ENCODE peak calls at places on chromosomes 5 and 9, in seven cellular contexts. One of them, this sample, is unnamed.

GRCh38 chr9:104961238-104961637 is 33.3 kb upstream of the ABCA1 start:
- DNase-seq in IMR-90: peak
- DNase-seq in renal cortical epithelial cell: peak
- DNase-seq in central memory CD4-positive, alpha-beta T cell: peak
- DNase-seq in T-helper 2 cell: peak
- DNase-seq in choroid plexus epithelial cell: peak
- DNase-seq in stimulated activated CD4-positive, alpha-beta T cell treated with anti-CD3 and anti-CD28 coated beads, Interleukin-4, amount 100 ng/mL, for 48 hours: peak
- DNase-seq in this sample: peak

GRCh38 chr5:164358531-164359259 is 853.3 kb downstream of the MAT2B start:
- DNase-seq in IMR-90: peak
- DNase-seq in renal cortical epithelial cell: no peak
- DNase-seq in central memory CD4-positive, alpha-beta T cell: no peak
- DNase-seq in T-helper 2 cell: no peak
- DNase-seq in choroid plexus epithelial cell: peak
- DNase-seq in stimulated activated CD4-positive, alpha-beta T cell treated with anti-CD3 and anti-CD28 coated beads, Interleukin-4, amount 100 ng/mL, for 48 hours: no peak
- DNase-seq in this sample: peak

GRCh38 chr5:143494162-143494561 is 90.7 kb upstream of the NR3C1 start:
- DNase-seq in IMR-90: peak
- DNase-seq in renal cortical epithelial cell: peak
- DNase-seq in central memory CD4-positive, alpha-beta T cell: no peak
- DNase-seq in T-helper 2 cell: no peak
- DNase-seq in choroid plexus epithelial cell: peak
- DNase-seq in stimulated activated CD4-positive, alpha-beta T cell treated with anti-CD3 and anti-CD28 coated beads, Interleukin-4, amount 100 ng/mL, for 48 hours: no peak
- DNase-seq in this sample: peak

GRCh38 chr5:115758356-115758755 is 58.1 kb downstream of the CDO1 start:
- DNase-seq in IMR-90: no peak
- DNase-seq in renal cortical epithelial cell: peak
- DNase-seq in central memory CD4-positive, alpha-beta T cell: no peak
- DNase-seq in T-helper 2 cell: no peak
- DNase-seq in choroid plexus epithelial cell: no peak
- DNase-seq in stimulated activated CD4-positive, alpha-beta T cell treated with anti-CD3 and anti-CD28 coated beads, Interleukin-4, amount 100 ng/mL, for 48 hours: no peak
- DNase-seq in this sample: peak

GRCh38 chr5:158822099-158822498 is 277.6 kb downstream of the EBF1 start:
- DNase-seq in IMR-90: no peak
- DNase-seq in renal cortical epithelial cell: no peak
- DNase-seq in central memory CD4-positive, alpha-beta T cell: no peak
- DNase-seq in T-helper 2 cell: no peak
- DNase-seq in choroid plexus epithelial cell: no peak
- DNase-seq in stimulated activated CD4-positive, alpha-beta T cell treated with anti-CD3 and anti-CD28 coated beads, Interleukin-4, amount 100 ng/mL, for 48 hours: no peak
- DNase-seq in this sample: no peak

GRCh38 chr5:38450627-38451371 is 105.6 kb downstream of the LIFR start:
- DNase-seq in IMR-90: peak
- DNase-seq in renal cortical epithelial cell: no peak
- DNase-seq in central memory CD4-positive, alpha-beta T cell: no peak
- DNase-seq in T-helper 2 cell: no peak
- DNase-seq in choroid plexus epithelial cell: no peak
- DNase-seq in stimulated activated CD4-positive, alpha-beta T cell treated with anti-CD3 and anti-CD28 coated beads, Interleukin-4, amount 100 ng/mL, for 48 hours: no peak
- DNase-seq in this sample: peak

GRCh38 chr5:143208781-143209510 is 194.5 kb downstream of the NR3C1 start:
- DNase-seq in IMR-90: peak
- DNase-seq in renal cortical epithelial cell: no peak
- DNase-seq in central memory CD4-positive, alpha-beta T cell: no peak
- DNase-seq in T-helper 2 cell: no peak
- DNase-seq in choroid plexus epithelial cell: no peak
- DNase-seq in stimulated activated CD4-positive, alpha-beta T cell treated with anti-CD3 and anti-CD28 coated beads, Interleukin-4, amount 100 ng/mL, for 48 hours: no peak
- DNase-seq in this sample: no peak

GRCh38 chr9:136189394-136190236 is 15.3 kb downstream of the LHX3 start:
- DNase-seq in IMR-90: no peak
- DNase-seq in renal cortical epithelial cell: peak
- DNase-seq in central memory CD4-positive, alpha-beta T cell: no peak
- DNase-seq in T-helper 2 cell: no peak
- DNase-seq in choroid plexus epithelial cell: no peak
- DNase-seq in stimulated activated CD4-positive, alpha-beta T cell treated with anti-CD3 and anti-CD28 coated beads, Interleukin-4, amount 100 ng/mL, for 48 hours: no peak
- DNase-seq in this sample: no peak

GRCh38 chr9:92501671-92502393 is 19.5 kb upstream of the ASPN start:
- DNase-seq in IMR-90: peak
- DNase-seq in renal cortical epithelial cell: peak
- DNase-seq in central memory CD4-positive, alpha-beta T cell: no peak
- DNase-seq in T-helper 2 cell: no peak
- DNase-seq in choroid plexus epithelial cell: peak
- DNase-seq in stimulated activated CD4-positive, alpha-beta T cell treated with anti-CD3 and anti-CD28 coated beads, Interleukin-4, amount 100 ng/mL, for 48 hours: peak
- DNase-seq in this sample: peak

GRCh38 chr5:133921899-133922468 is 46.4 kb downstream of the C5orf15 start:
- DNase-seq in IMR-90: no peak
- DNase-seq in renal cortical epithelial cell: peak
- DNase-seq in central memory CD4-positive, alpha-beta T cell: no peak
- DNase-seq in T-helper 2 cell: no peak
- DNase-seq in choroid plexus epithelial cell: no peak
- DNase-seq in stimulated activated CD4-positive, alpha-beta T cell treated with anti-CD3 and anti-CD28 coated beads, Interleukin-4, amount 100 ng/mL, for 48 hours: no peak
- DNase-seq in this sample: no peak

GRCh38 chr5:124839371-124839998 is 93.0 kb upstream of the ZNF608 start:
- DNase-seq in IMR-90: no peak
- DNase-seq in renal cortical epithelial cell: peak
- DNase-seq in central memory CD4-positive, alpha-beta T cell: no peak
- DNase-seq in T-helper 2 cell: no peak
- DNase-seq in choroid plexus epithelial cell: peak
- DNase-seq in stimulated activated CD4-positive, alpha-beta T cell treated with anti-CD3 and anti-CD28 coated beads, Interleukin-4, amount 100 ng/mL, for 48 hours: no peak
- DNase-seq in this sample: peak

GRCh38 chr9:110099236-110099741 is 108.7 kb downstream of the C9orf152 start:
- DNase-seq in IMR-90: peak
- DNase-seq in renal cortical epithelial cell: peak
- DNase-seq in central memory CD4-positive, alpha-beta T cell: no peak
- DNase-seq in T-helper 2 cell: no peak
- DNase-seq in choroid plexus epithelial cell: peak
- DNase-seq in stimulated activated CD4-positive, alpha-beta T cell treated with anti-CD3 and anti-CD28 coated beads, Interleukin-4, amount 100 ng/mL, for 48 hours: no peak
- DNase-seq in this sample: peak

GRCh38 chr5:83724001-83724400 is 3.3 kb upstream of the HAPLN1 start:
- DNase-seq in IMR-90: no peak
- DNase-seq in renal cortical epithelial cell: no peak
- DNase-seq in central memory CD4-positive, alpha-beta T cell: no peak
- DNase-seq in T-helper 2 cell: no peak
- DNase-seq in choroid plexus epithelial cell: peak
- DNase-seq in stimulated activated CD4-positive, alpha-beta T cell treated with anti-CD3 and anti-CD28 coated beads, Interleukin-4, amount 100 ng/mL, for 48 hours: no peak
- DNase-seq in this sample: no peak

GRCh38 chr9:24257726-24258125 is 288.0 kb downstream of the IZUMO3 start:
- DNase-seq in IMR-90: no peak
- DNase-seq in renal cortical epithelial cell: no peak
- DNase-seq in central memory CD4-positive, alpha-beta T cell: no peak
- DNase-seq in T-helper 2 cell: no peak
- DNase-seq in choroid plexus epithelial cell: no peak
- DNase-seq in stimulated activated CD4-positive, alpha-beta T cell treated with anti-CD3 and anti-CD28 coated beads, Interleukin-4, amount 100 ng/mL, for 48 hours: no peak
- DNase-seq in this sample: no peak

GRCh38 chr5:92748072-92748676 is 832.8 kb downstream of the NR2F1-AS1 start:
- DNase-seq in IMR-90: no peak
- DNase-seq in renal cortical epithelial cell: no peak
- DNase-seq in central memory CD4-positive, alpha-beta T cell: no peak
- DNase-seq in T-helper 2 cell: no peak
- DNase-seq in choroid plexus epithelial cell: no peak
- DNase-seq in stimulated activated CD4-positive, alpha-beta T cell treated with anti-CD3 and anti-CD28 coated beads, Interleukin-4, amount 100 ng/mL, for 48 hours: no peak
- DNase-seq in this sample: no peak

GRCh38 chr5:52743970-52744369 is 43.7 kb upstream of the ITGA1 start:
- DNase-seq in IMR-90: peak
- DNase-seq in renal cortical epithelial cell: peak
- DNase-seq in central memory CD4-positive, alpha-beta T cell: peak
- DNase-seq in T-helper 2 cell: no peak
- DNase-seq in choroid plexus epithelial cell: peak
- DNase-seq in stimulated activated CD4-positive, alpha-beta T cell treated with anti-CD3 and anti-CD28 coated beads, Interleukin-4, amount 100 ng/mL, for 48 hours: peak
- DNase-seq in this sample: peak

GRCh38 chr9:32550046-32550608 is 2.0 kb upstream of the SMIM27 start:
- DNase-seq in IMR-90: peak
- DNase-seq in renal cortical epithelial cell: peak
- DNase-seq in central memory CD4-positive, alpha-beta T cell: no peak
- DNase-seq in T-helper 2 cell: no peak
- DNase-seq in choroid plexus epithelial cell: peak
- DNase-seq in stimulated activated CD4-positive, alpha-beta T cell treated with anti-CD3 and anti-CD28 coated beads, Interleukin-4, amount 100 ng/mL, for 48 hours: no peak
- DNase-seq in this sample: peak

GRCh38 chr5:76099286-76099702 is 16.1 kb downstream of the SV2C start:
- DNase-seq in IMR-90: no peak
- DNase-seq in renal cortical epithelial cell: no peak
- DNase-seq in central memory CD4-positive, alpha-beta T cell: peak
- DNase-seq in T-helper 2 cell: no peak
- DNase-seq in choroid plexus epithelial cell: no peak
- DNase-seq in stimulated activated CD4-positive, alpha-beta T cell treated with anti-CD3 and anti-CD28 coated beads, Interleukin-4, amount 100 ng/mL, for 48 hours: no peak
- DNase-seq in this sample: no peak

GRCh38 chr5:31121224-31121623 is 72.3 kb upstream of the CDH6 start:
- DNase-seq in IMR-90: no peak
- DNase-seq in renal cortical epithelial cell: peak
- DNase-seq in central memory CD4-positive, alpha-beta T cell: no peak
- DNase-seq in T-helper 2 cell: no peak
- DNase-seq in choroid plexus epithelial cell: no peak
- DNase-seq in stimulated activated CD4-positive, alpha-beta T cell treated with anti-CD3 and anti-CD28 coated beads, Interleukin-4, amount 100 ng/mL, for 48 hours: no peak
- DNase-seq in this sample: no peak

GRCh38 chr9:68822596-68823165 is 117.6 kb downstream of the PIP5K1B start:
- DNase-seq in IMR-90: no peak
- DNase-seq in renal cortical epithelial cell: no peak
- DNase-seq in central memory CD4-positive, alpha-beta T cell: no peak
- DNase-seq in T-helper 2 cell: no peak
- DNase-seq in choroid plexus epithelial cell: peak
- DNase-seq in stimulated activated CD4-positive, alpha-beta T cell treated with anti-CD3 and anti-CD28 coated beads, Interleukin-4, amount 100 ng/mL, for 48 hours: no peak
- DNase-seq in this sample: no peak

GRCh38 chr5:172188893-172189692 is 1.1 kb upstream of the STK10 start:
- DNase-seq in IMR-90: peak
- DNase-seq in renal cortical epithelial cell: no peak
- DNase-seq in central memory CD4-positive, alpha-beta T cell: no peak
- DNase-seq in T-helper 2 cell: no peak
- DNase-seq in choroid plexus epithelial cell: peak
- DNase-seq in stimulated activated CD4-positive, alpha-beta T cell treated with anti-CD3 and anti-CD28 coated beads, Interleukin-4, amount 100 ng/mL, for 48 hours: no peak
- DNase-seq in this sample: no peak

GRCh38 chr5:87850843-87851242 is 417.8 kb downstream of the TMEM161B start:
- DNase-seq in IMR-90: no peak
- DNase-seq in renal cortical epithelial cell: no peak
- DNase-seq in central memory CD4-positive, alpha-beta T cell: no peak
- DNase-seq in T-helper 2 cell: no peak
- DNase-seq in choroid plexus epithelial cell: no peak
- DNase-seq in stimulated activated CD4-positive, alpha-beta T cell treated with anti-CD3 and anti-CD28 coated beads, Interleukin-4, amount 100 ng/mL, for 48 hours: no peak
- DNase-seq in this sample: no peak

GRCh38 chr9:89442981-89443817 is 54.7 kb downstream of the SEMA4D start:
- DNase-seq in IMR-90: peak
- DNase-seq in renal cortical epithelial cell: no peak
- DNase-seq in central memory CD4-positive, alpha-beta T cell: no peak
- DNase-seq in T-helper 2 cell: no peak
- DNase-seq in choroid plexus epithelial cell: peak
- DNase-seq in stimulated activated CD4-positive, alpha-beta T cell treated with anti-CD3 and anti-CD28 coated beads, Interleukin-4, amount 100 ng/mL, for 48 hours: no peak
- DNase-seq in this sample: peak

GRCh38 chr5:155023320-155023719 is 9.8 kb downstream of the KIF4B start:
- DNase-seq in IMR-90: no peak
- DNase-seq in renal cortical epithelial cell: no peak
- DNase-seq in central memory CD4-positive, alpha-beta T cell: no peak
- DNase-seq in T-helper 2 cell: no peak
- DNase-seq in choroid plexus epithelial cell: no peak
- DNase-seq in stimulated activated CD4-positive, alpha-beta T cell treated with anti-CD3 and anti-CD28 coated beads, Interleukin-4, amount 100 ng/mL, for 48 hours: no peak
- DNase-seq in this sample: no peak

GRCh38 chr9:97577051-97577450 is 56.1 kb downstream of the TSTD2 start:
- DNase-seq in IMR-90: no peak
- DNase-seq in renal cortical epithelial cell: no peak
- DNase-seq in central memory CD4-positive, alpha-beta T cell: no peak
- DNase-seq in T-helper 2 cell: no peak
- DNase-seq in choroid plexus epithelial cell: no peak
- DNase-seq in stimulated activated CD4-positive, alpha-beta T cell treated with anti-CD3 and anti-CD28 coated beads, Interleukin-4, amount 100 ng/mL, for 48 hours: no peak
- DNase-seq in this sample: no peak

GRCh38 chr5:128538249-128539037 is 398 bp upstream of the FBN2 start:
- DNase-seq in IMR-90: peak
- DNase-seq in renal cortical epithelial cell: peak
- DNase-seq in central memory CD4-positive, alpha-beta T cell: no peak
- DNase-seq in T-helper 2 cell: no peak
- DNase-seq in choroid plexus epithelial cell: peak
- DNase-seq in stimulated activated CD4-positive, alpha-beta T cell treated with anti-CD3 and anti-CD28 coated beads, Interleukin-4, amount 100 ng/mL, for 48 hours: no peak
- DNase-seq in this sample: peak

GRCh38 chr5:53262348-53262970 is 152.9 kb upstream of the MOCS2 start:
- DNase-seq in IMR-90: peak
- DNase-seq in renal cortical epithelial cell: peak
- DNase-seq in central memory CD4-positive, alpha-beta T cell: no peak
- DNase-seq in T-helper 2 cell: no peak
- DNase-seq in choroid plexus epithelial cell: peak
- DNase-seq in stimulated activated CD4-positive, alpha-beta T cell treated with anti-CD3 and anti-CD28 coated beads, Interleukin-4, amount 100 ng/mL, for 48 hours: no peak
- DNase-seq in this sample: peak

GRCh38 chr5:65721050-65721774 is 697 bp downstream of the SGTB start:
- DNase-seq in IMR-90: peak
- DNase-seq in renal cortical epithelial cell: peak
- DNase-seq in central memory CD4-positive, alpha-beta T cell: peak
- DNase-seq in T-helper 2 cell: no peak
- DNase-seq in choroid plexus epithelial cell: peak
- DNase-seq in stimulated activated CD4-positive, alpha-beta T cell treated with anti-CD3 and anti-CD28 coated beads, Interleukin-4, amount 100 ng/mL, for 48 hours: no peak
- DNase-seq in this sample: peak

GRCh38 chr9:131639771-131640437 is 94.6 kb downstream of the PRRT1B start:
- DNase-seq in IMR-90: no peak
- DNase-seq in renal cortical epithelial cell: no peak
- DNase-seq in central memory CD4-positive, alpha-beta T cell: no peak
- DNase-seq in T-helper 2 cell: no peak
- DNase-seq in choroid plexus epithelial cell: no peak
- DNase-seq in stimulated activated CD4-positive, alpha-beta T cell treated with anti-CD3 and anti-CD28 coated beads, Interleukin-4, amount 100 ng/mL, for 48 hours: no peak
- DNase-seq in this sample: no peak

GRCh38 chr9:114386886-114387677 is 700 bp downstream of the AKNA start:
- DNase-seq in IMR-90: peak
- DNase-seq in renal cortical epithelial cell: no peak
- DNase-seq in central memory CD4-positive, alpha-beta T cell: no peak
- DNase-seq in T-helper 2 cell: no peak
- DNase-seq in choroid plexus epithelial cell: no peak
- DNase-seq in stimulated activated CD4-positive, alpha-beta T cell treated with anti-CD3 and anti-CD28 coated beads, Interleukin-4, amount 100 ng/mL, for 48 hours: no peak
- DNase-seq in this sample: no peak

GRCh38 chr9:123609844-123610243 is 253.8 kb downstream of the CRB2 start:
- DNase-seq in IMR-90: no peak
- DNase-seq in renal cortical epithelial cell: no peak
- DNase-seq in central memory CD4-positive, alpha-beta T cell: no peak
- DNase-seq in T-helper 2 cell: no peak
- DNase-seq in choroid plexus epithelial cell: no peak
- DNase-seq in stimulated activated CD4-positive, alpha-beta T cell treated with anti-CD3 and anti-CD28 coated beads, Interleukin-4, amount 100 ng/mL, for 48 hours: no peak
- DNase-seq in this sample: peak

GRCh38 chr5:140054086-140054689 is 11.1 kb upstream of the NRG2 start:
- DNase-seq in IMR-90: no peak
- DNase-seq in renal cortical epithelial cell: peak
- DNase-seq in central memory CD4-positive, alpha-beta T cell: no peak
- DNase-seq in T-helper 2 cell: no peak
- DNase-seq in choroid plexus epithelial cell: no peak
- DNase-seq in stimulated activated CD4-positive, alpha-beta T cell treated with anti-CD3 and anti-CD28 coated beads, Interleukin-4, amount 100 ng/mL, for 48 hours: no peak
- DNase-seq in this sample: no peak

GRCh38 chr5:22908129-22908528 is 55.0 kb upstream of the CDH12 start:
- DNase-seq in IMR-90: peak
- DNase-seq in renal cortical epithelial cell: no peak
- DNase-seq in central memory CD4-positive, alpha-beta T cell: no peak
- DNase-seq in T-helper 2 cell: no peak
- DNase-seq in choroid plexus epithelial cell: peak
- DNase-seq in stimulated activated CD4-positive, alpha-beta T cell treated with anti-CD3 and anti-CD28 coated beads, Interleukin-4, amount 100 ng/mL, for 48 hours: no peak
- DNase-seq in this sample: peak

GRCh38 chr5:171367424-171368370 is 20.0 kb upstream of the NPM1 start:
- DNase-seq in IMR-90: peak
- DNase-seq in renal cortical epithelial cell: peak
- DNase-seq in central memory CD4-positive, alpha-beta T cell: no peak
- DNase-seq in T-helper 2 cell: no peak
- DNase-seq in choroid plexus epithelial cell: peak
- DNase-seq in stimulated activated CD4-positive, alpha-beta T cell treated with anti-CD3 and anti-CD28 coated beads, Interleukin-4, amount 100 ng/mL, for 48 hours: no peak
- DNase-seq in this sample: peak

GRCh38 chr5:64331597-64332277 is 166.1 kb downstream of the RNF180 start:
- DNase-seq in IMR-90: no peak
- DNase-seq in renal cortical epithelial cell: no peak
- DNase-seq in central memory CD4-positive, alpha-beta T cell: no peak
- DNase-seq in T-helper 2 cell: no peak
- DNase-seq in choroid plexus epithelial cell: no peak
- DNase-seq in stimulated activated CD4-positive, alpha-beta T cell treated with anti-CD3 and anti-CD28 coated beads, Interleukin-4, amount 100 ng/mL, for 48 hours: no peak
- DNase-seq in this sample: no peak

GRCh38 chr5:177344891-177345290 is 6.6 kb downstream of the LMAN2 start:
- DNase-seq in IMR-90: no peak
- DNase-seq in renal cortical epithelial cell: no peak
- DNase-seq in central memory CD4-positive, alpha-beta T cell: no peak
- DNase-seq in T-helper 2 cell: no peak
- DNase-seq in choroid plexus epithelial cell: no peak
- DNase-seq in stimulated activated CD4-positive, alpha-beta T cell treated with anti-CD3 and anti-CD28 coated beads, Interleukin-4, amount 100 ng/mL, for 48 hours: no peak
- DNase-seq in this sample: no peak

GRCh38 chr5:124996023-124996763 is 249.8 kb upstream of the ZNF608 start:
- DNase-seq in IMR-90: peak
- DNase-seq in renal cortical epithelial cell: no peak
- DNase-seq in central memory CD4-positive, alpha-beta T cell: no peak
- DNase-seq in T-helper 2 cell: no peak
- DNase-seq in choroid plexus epithelial cell: peak
- DNase-seq in stimulated activated CD4-positive, alpha-beta T cell treated with anti-CD3 and anti-CD28 coated beads, Interleukin-4, amount 100 ng/mL, for 48 hours: no peak
- DNase-seq in this sample: peak

GRCh38 chr5:13328316-13328715 is 616.2 kb downstream of the DNAH5 start:
- DNase-seq in IMR-90: no peak
- DNase-seq in renal cortical epithelial cell: peak
- DNase-seq in central memory CD4-positive, alpha-beta T cell: no peak
- DNase-seq in T-helper 2 cell: no peak
- DNase-seq in choroid plexus epithelial cell: no peak
- DNase-seq in stimulated activated CD4-positive, alpha-beta T cell treated with anti-CD3 and anti-CD28 coated beads, Interleukin-4, amount 100 ng/mL, for 48 hours: no peak
- DNase-seq in this sample: no peak